ENCODE peak calls at places on chromosome 3, in seven cellular contexts. C, M, G, V, A, I and L are unnamed samples. For H3K4me1 and H3K27me3, the result is how much of the 10 kb centered on the place peaks cover.

GRCh38 chr3:160400631-160401150 is 1.2 kb downstream of the SMC4 start:
- DNase-seq in C (peak), M (peak), G (peak), V (peak), A (peak), I (no peak), L (peak)

GRCh38 chr3:192408007-192408655 is 319.2 kb downstream of the FGF12 start:
- DNase-seq in C (no peak), M (peak), G (peak), V (peak), A (no peak), I (no peak), L (peak)

GRCh38 chr3:108412351-108412750 is 98.0 kb downstream of the MYH15 start:
- DNase-seq in C (no peak), M (no peak), G (no peak), V (no peak), A (peak), I (no peak), L (no peak)

GRCh38 chr3:106160396-106160795 is 291.6 kb upstream of the CBLB start:
- DNase-seq in C (no peak), M (no peak), G (no peak), V (no peak), A (no peak), I (no peak), L (no peak)

GRCh38 chr3:178036745-178037144 is 499.5 kb upstream of the KCNMB2 start:
- DNase-seq in C (no peak), M (no peak), G (no peak), V (no peak), A (no peak), I (no peak), L (no peak)

GRCh38 chr3:123081718-123082369 is 15.0 kb downstream of the PDIA5 start:
- DNase-seq in C (no peak), M (no peak), G (no peak), V (no peak), A (no peak), I (no peak), L (no peak)

GRCh38 chr3:148642616-148643015 is 55.1 kb upstream of the AGTR1 start:
- DNase-seq in C (no peak), M (no peak), G (no peak), V (no peak), A (no peak), I (no peak), L (no peak)

GRCh38 chr3:41464401-41464800 is 265.1 kb downstream of the CTNNB1 start:
- DNase-seq in C (no peak), M (no peak), G (no peak), V (no peak), A (peak), I (no peak), L (no peak)

GRCh38 chr3:148943531-148944200 is 47.7 kb upstream of the GYG1 start:
- DNase-seq in C (no peak), M (no peak), G (no peak), V (no peak), A (peak), I (peak), L (no peak)

GRCh38 chr3:148856404-148856803 is 8.7 kb upstream of the CPA3 start:
- DNase-seq in C (no peak), M (no peak), G (no peak), V (no peak), A (no peak), I (no peak), L (no peak)

GRCh38 chr3:132834327-132834726 is 112.1 kb upstream of the NPHP3 start:
- DNase-seq in C (no peak), M (no peak), G (no peak), V (no peak), A (no peak), I (no peak), L (no peak)

GRCh38 chr3:85681906-85682305 is 723.1 kb downstream of the CADM2 start:
- DNase-seq in C (no peak), M (no peak), G (no peak), V (no peak), A (no peak), I (no peak), L (no peak)

DNA sequence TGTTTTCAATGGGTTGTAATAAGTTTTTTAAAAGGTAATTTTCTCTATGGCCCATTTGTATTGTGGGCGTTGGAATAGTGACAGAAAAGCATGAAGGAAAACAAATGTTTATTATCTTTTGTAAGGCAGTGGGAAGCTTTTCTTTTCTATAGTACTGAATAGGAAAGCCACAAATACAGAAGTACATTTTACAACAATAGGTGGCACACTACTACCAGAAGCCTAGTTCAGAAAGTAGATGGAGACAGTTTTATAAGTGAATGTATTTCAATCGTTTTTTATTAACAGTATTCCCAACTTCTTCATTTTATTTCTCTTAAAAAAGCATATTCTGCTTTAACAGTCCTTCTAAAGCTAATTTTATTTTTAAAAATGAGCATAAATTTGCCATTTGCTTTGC is 296.7 kb downstream of the PTPRG start:
- DNase-seq in C (no peak), M (no peak), G (no peak), V (no peak), A (peak), I (no peak), L (no peak)
- TF ChIP-seq CTCF in C (peak), M (no peak), G (peak), V (no peak), A (no peak), I (peak), L (no peak)

GRCh38 chr3:193972816-193973215 is 163.1 kb upstream of the HES1 start:
- DNase-seq in C (no peak), M (no peak), G (no peak), V (no peak), A (no peak), I (no peak), L (no peak)
- H3K4me1 ChIP-seq in C (under half), M (under half), G (under half), V (under half), A (under half), I (half or more), L (under half)

DNA sequence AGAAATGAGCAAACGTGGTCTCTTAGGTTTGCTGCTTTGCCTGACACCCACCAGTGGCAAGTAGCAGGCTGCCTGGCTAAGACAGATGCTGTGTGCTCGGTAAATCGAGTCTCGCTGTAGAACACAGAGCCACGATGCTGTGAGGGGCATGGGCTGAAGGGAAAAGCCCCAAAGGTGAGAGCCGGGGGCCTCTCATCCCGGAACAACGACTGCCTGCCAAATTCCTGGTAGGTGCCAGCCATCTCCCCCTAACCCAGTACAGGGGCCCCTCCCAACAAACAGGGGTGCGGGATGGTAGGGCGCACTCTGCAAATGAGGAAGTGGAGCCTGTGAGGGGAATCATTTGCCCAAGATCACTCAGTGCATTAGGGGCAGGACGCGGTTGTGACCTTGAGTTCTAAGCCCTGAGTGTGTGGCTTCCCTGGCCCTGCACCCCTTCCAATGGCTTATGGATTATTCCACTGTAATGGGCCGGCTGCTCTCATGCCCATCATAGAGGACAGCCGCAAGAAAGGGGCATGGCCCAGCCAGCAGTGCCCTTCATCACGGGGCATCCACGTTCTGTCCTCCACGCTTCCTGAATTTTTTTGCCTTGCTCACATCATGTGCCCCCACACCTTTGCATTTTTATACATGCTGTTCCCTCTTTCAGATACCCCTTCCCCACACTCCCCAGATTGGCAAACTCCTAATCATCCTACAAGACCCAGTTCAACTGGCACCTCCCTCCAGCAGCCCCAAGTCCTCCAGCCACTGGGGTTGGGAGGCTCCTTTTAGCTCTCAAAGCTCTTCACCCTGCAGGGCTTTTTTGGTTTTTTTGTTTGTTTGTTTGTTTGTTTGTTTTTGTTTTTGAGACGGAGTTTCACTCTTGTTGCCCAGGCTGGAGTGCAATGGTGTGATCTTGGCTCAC is 125.4 kb downstream of the NUP210 start:
- DNase-seq in C (no peak), M (no peak), G (peak), V (no peak), A (no peak), I (no peak), L (peak)
- H3K27me3 ChIP-seq in C (under half), M (under half), G (under half), V (under half), A (under half), I (under half), L (under half)

DNA sequence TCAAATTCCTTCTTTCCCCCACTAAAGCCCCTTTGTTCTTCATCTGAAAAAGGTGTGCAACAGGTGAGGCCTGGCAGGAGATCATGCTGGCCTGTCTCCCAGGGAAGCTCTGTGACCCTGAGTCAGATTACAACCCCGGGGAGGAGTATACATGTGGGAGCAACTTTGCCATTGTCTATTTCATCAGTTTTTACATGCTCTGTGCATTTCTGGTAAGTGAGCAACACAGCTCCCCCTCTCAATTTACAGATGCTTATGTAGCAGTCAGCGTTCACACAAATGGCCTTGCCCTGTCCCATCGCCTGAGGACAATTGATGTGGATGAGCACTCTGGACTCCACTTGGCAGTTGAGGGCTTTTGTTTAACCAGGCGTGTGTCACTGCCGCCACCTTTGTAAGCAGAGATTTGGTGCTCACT is 70.4 kb downstream of the CHDH start:
- DNase-seq in C (no peak), M (no peak), G (no peak), V (no peak), A (peak), I (no peak), L (no peak)
- TF ChIP-seq CTCF in C (no peak), M (no peak), G (no peak), V (no peak), A (no peak), I (no peak), L (no peak)

DNA sequence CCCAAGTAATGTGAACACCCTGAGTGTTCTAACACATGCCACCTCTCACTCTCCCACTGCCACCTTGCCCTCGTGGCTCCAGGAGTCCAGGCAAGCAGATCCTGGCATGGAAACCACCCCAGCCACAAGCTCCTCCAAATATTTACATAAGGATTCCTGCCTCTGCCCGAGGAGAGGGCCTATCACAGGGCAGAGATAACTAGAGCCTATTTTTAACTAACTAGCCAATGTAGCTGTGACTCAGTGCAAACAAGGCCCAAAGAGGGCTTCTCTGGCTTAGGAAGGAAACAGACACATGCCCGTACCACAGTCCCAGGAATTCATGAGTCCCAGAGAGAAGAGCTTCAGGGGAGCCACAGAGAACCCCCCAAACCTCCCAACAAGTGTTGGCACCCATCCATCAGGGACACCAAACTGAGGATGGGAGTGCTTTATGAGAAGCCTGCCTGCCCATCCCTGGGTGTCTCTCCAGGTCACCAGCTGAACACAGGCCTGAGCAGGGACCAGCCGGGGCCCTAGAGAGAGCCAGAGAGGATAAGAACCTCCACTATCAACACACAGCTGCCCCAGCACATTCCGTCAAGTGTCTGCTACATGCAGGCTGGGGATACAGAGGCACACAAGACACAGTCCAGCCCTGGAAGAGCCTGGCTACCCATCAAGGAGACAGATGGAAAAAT is 9.2 kb downstream of the FYCO1 start:
- DNase-seq in C (peak), M (no peak), G (no peak), V (no peak), A (peak), I (no peak), L (peak)
- H3K4me1 ChIP-seq in C (under half), M (under half), G (half or more), V (under half), A (half or more), I (half or more), L (half or more)

GRCh38 chr3:184568591-184568917 is 7.0 kb downstream of the EPHB3 start:
- DNase-seq in C (no peak), M (peak), G (no peak), V (no peak), A (no peak), I (no peak), L (no peak)
- H3K27me3 ChIP-seq in C (under half), M (under half), G (under half), V (half or more), A (under half), I (under half), L (under half)

GRCh38 chr3:51671090-51672082 is at the start of gene TEX264:
- DNase-seq in C (peak), M (peak), G (peak), V (peak), A (peak), I (peak), L (peak)
- TF ChIP-seq CTCF in C (no peak), M (no peak), G (no peak), V (no peak), A (no peak), I (no peak), L (no peak)

DNA sequence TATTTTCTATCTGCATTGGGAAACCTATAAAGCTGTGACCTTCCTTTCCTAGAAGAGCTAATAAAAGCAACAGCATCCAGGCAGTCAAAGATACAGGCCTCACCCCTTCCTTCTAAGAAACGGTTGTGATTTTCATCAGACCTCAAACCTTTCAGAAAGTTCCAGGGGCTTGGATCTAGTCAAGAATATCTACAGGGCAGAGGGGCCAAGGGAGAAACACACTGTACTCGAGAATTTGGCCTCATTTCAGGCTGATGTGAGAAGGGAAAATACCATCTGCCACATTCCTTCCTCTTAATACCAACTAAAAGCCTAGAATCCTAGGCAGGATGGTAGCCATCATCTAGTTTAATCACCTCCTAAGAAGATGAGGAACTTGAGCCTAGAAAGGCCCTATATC is 24.5 kb upstream of the BCL6 start:
- DNase-seq in C (no peak), M (no peak), G (no peak), V (no peak), A (no peak), I (no peak), L (no peak)
- H3K4me1 ChIP-seq in C (under half), M (under half), G (under half), V (under half), A (under half), I (under half), L (under half)

GRCh38 chr3:147410126-147410517 is 957 bp downstream of the ZIC1 start:
- DNase-seq in C (no peak), M (peak), G (no peak), V (no peak), A (no peak), I (no peak), L (no peak)

GRCh38 chr3:147411777-147412176 is 2.6 kb downstream of the ZIC1 start:
- DNase-seq in C (no peak), M (no peak), G (no peak), V (peak), A (no peak), I (no peak), L (no peak)

GRCh38 chr3:147411235-147411607 is 2.1 kb downstream of the ZIC1 start:
- DNase-seq in C (peak), M (peak), G (no peak), V (no peak), A (no peak), I (no peak), L (no peak)

GRCh38 chr3:147409143-147410121 is at the start of gene ZIC1:
- DNase-seq in C (no peak), M (peak), G (peak), V (no peak), A (no peak), I (no peak), L (no peak)

DNA sequence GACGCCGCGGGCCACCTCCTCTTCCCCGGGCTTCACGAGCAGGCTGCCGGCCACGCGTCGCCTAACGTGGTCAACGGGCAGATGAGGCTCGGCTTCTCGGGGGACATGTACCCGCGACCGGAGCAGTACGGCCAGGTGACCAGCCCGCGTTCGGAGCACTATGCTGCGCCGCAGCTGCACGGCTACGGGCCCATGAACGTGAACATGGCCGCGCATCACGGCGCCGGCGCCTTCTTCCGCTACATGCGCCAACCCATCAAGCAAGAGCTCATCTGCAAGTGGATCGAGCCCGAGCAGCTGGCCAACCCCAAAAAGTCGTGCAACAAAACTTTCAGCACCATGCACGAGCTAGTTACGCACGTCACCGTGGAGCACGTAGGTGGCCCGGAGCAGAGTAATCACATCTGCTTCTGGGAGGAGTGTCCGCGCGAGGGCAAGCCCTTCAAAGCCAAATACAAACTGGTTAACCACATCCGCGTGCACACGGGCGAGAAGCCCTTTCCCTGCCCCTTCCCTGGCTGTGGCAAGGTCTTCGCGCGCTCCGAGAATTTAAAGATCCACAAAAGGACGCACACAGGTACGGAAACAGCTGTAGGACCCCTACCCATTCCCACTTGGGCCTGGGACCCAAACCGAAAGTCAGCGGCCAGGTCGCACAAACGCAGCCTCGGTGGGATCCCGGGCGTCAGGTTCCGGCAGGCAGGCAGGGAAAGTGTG is 1.5 kb downstream of the ZIC1 start:
- DNase-seq in C (peak), M (no peak), G (peak), V (peak), A (no peak), I (no peak), L (no peak)
- H3K27me3 ChIP-seq in C (under half), M (half or more), G (under half), V (half or more), A (half or more), I (under half), L (under half)